ENCODE peak calls at places on chromosome 20, in four cellular contexts. Y, C, I and L are unnamed samples.
A peak's percentile ranks its signal among the peaks of the same experiment; 100 is the strongest.

GRCh38 chr20:22746957-22747356 is 162.6 kb upstream of the FOXA2 start:
- DNase-seq in I (no peak), C (no peak), Y (no peak), L (no peak)

GRCh38 chr20:53872561-53873248 is 197.7 kb downstream of the BCAS1 start:
- DNase-seq in Y (no peak), C (peak; percentile 57), I (peak; percentile 30), L (peak; percentile 86)

GRCh38 chr20:41245086-41245707 is 72.3 kb downstream of the ZHX3 start:
- DNase-seq in I (peak; percentile 42), C (peak; percentile 36), Y (no peak), L (no peak)

GRCh38 chr20:48782073-48782472 is 45.7 kb downstream of the PREX1 start:
- DNase-seq in I (no peak), Y (no peak), C (no peak), L (no peak)

GRCh38 chr20:805713-806112 is 27.8 kb upstream of the FAM110A start:
- DNase-seq in I (peak; percentile 12), C (peak; percentile 8), Y (no peak), L (no peak)

GRCh38 chr20:32470025-32470861 is 112.1 kb downstream of the ASXL1 start:
- DNase-seq in Y (peak; percentile 64), I (peak; percentile 70), C (peak; percentile 92), L (no peak)

GRCh38 chr20:40265872-40266533 is 423.0 kb downstream of the MAFB start:
- DNase-seq in I (no peak), Y (no peak), C (no peak), L (no peak)

GRCh38 chr20:19647992-19648391 is 110.1 kb upstream of the RIN2 start:
- DNase-seq in Y (no peak), I (no peak), C (no peak), L (no peak)

GRCh38 chr20:32278199-32278643 is 770 bp downstream of the KIF3B start:
- DNase-seq in Y (no peak), C (peak; percentile 23), I (peak; percentile 17), L (peak; percentile 24)

GRCh38 chr20:46073443-46073842 is 16.3 kb downstream of the NCOA5 start:
- DNase-seq in C (peak; percentile 49), Y (no peak), I (no peak), L (no peak)

GRCh38 chr20:36974660-36975059 is 23.2 kb upstream of the SAMHD1 start:
- DNase-seq in Y (no peak), C (no peak), I (no peak), L (no peak)

GRCh38 chr20:40882173-40882572 is 146.4 kb upstream of the TOP1 start:
- DNase-seq in I (no peak), Y (no peak), C (no peak), L (peak; percentile 13)

GRCh38 chr20:23629017-23629541 is 8.7 kb downstream of the CST3 start:
- DNase-seq in Y (peak; percentile 47), I (peak; percentile 69), C (peak; percentile 81), L (no peak)

GRCh38 chr20:50191065-50191565 is 485 bp downstream of the CEBPB start:
- DNase-seq in C (no peak), I (no peak), Y (peak; percentile 73), L (no peak)

GRCh38 chr20:53262294-53262840 is 290.2 kb downstream of the TSHZ2 start:
- DNase-seq in I (no peak), C (peak; percentile 42), Y (no peak), L (no peak)

GRCh38 chr20:10328897-10329255 is 105.1 kb downstream of the MKKS start:
- DNase-seq in Y (no peak), C (no peak), I (no peak), L (no peak)

GRCh38 chr20:21517566-21518277 is 3.9 kb upstream of the NKX2-2 start:
- DNase-seq in Y (no peak), C (no peak), I (no peak), L (no peak)

GRCh38 chr20:10864076-10864672 is 190.4 kb upstream of the JAG1 start:
- DNase-seq in I (no peak), C (peak; percentile 51), Y (peak; percentile 25), L (no peak)

GRCh38 chr20:53959849-53960585 is 110.4 kb downstream of the BCAS1 start:
- DNase-seq in C (peak; percentile 36), Y (peak; percentile 20), I (no peak), L (no peak)

GRCh38 chr20:6075428-6076219 is 21.8 kb upstream of the LRRN4 start:
- DNase-seq in I (no peak), Y (peak; percentile 43), C (peak; percentile 52), L (no peak)

GRCh38 chr20:33970229-33970628 is 23.5 kb upstream of the RALY start:
- DNase-seq in I (no peak), C (no peak), Y (no peak), L (no peak)

GRCh38 chr20:53602661-53603060 is 9.0 kb upstream of the ZNF217 start:
- DNase-seq in C (no peak), I (no peak), Y (no peak), L (no peak)

GRCh38 chr20:10297684-10298240 is 79.1 kb downstream of the SNAP25 start:
- DNase-seq in Y (no peak), C (peak; percentile 47), I (peak; percentile 41), L (no peak)

GRCh38 chr20:9021216-9021615 is 47.7 kb upstream of the PLCB4 start:
- DNase-seq in Y (no peak), C (no peak), I (no peak), L (no peak)

GRCh38 chr20:10761232-10761631 is 87.4 kb upstream of the JAG1 start:
- DNase-seq in I (peak; percentile 89), Y (no peak), C (peak; percentile 99), L (no peak)

GRCh38 chr20:48339147-48339985 is 488.4 kb downstream of the PREX1 start:
- DNase-seq in Y (no peak), C (peak; percentile 94), I (peak; percentile 77), L (no peak)

GRCh38 chr20:54346269-54346668 is 129.1 kb upstream of the DOK5 start:
- DNase-seq in C (no peak), Y (no peak), I (no peak), L (no peak)

GRCh38 chr20:346640-347316 is at the start of gene NRSN2:
- DNase-seq in C (peak; percentile 75), I (peak; percentile 62), Y (peak; percentile 70), L (no peak)

GRCh38 chr20:34185766-34186620 is 55.2 kb upstream of the ASIP start:
- DNase-seq in C (no peak), Y (no peak), I (no peak), L (no peak)

GRCh38 chr20:17621229-17621968 is 51.5 kb downstream of the DSTN start:
- DNase-seq in I (no peak), C (no peak), Y (peak; percentile 9), L (no peak)

GRCh38 chr20:49413677-49414076 is 68.8 kb downstream of the KCNB1 start:
- DNase-seq in Y (no peak), C (no peak), I (no peak), L (no peak)

GRCh38 chr20:5862703-5863039 is 87.7 kb downstream of the TRMT6 start:
- DNase-seq in C (no peak), Y (no peak), I (no peak), L (no peak)

GRCh38 chr20:49797292-49797628 is 15.4 kb upstream of the SLC9A8 start:
- DNase-seq in Y (no peak), C (no peak), I (no peak), L (no peak)

GRCh38 chr20:1467355-1468116 is 887 bp upstream of the NSFL1C start:
- DNase-seq in C (no peak), I (no peak), Y (no peak), L (no peak)

GRCh38 chr20:4375881-4376280 is 345.8 kb upstream of the PRND start:
- DNase-seq in I (peak; percentile 84), Y (no peak), C (peak; percentile 72), L (no peak)

GRCh38 chr20:11459090-11459877 is 458.4 kb upstream of the BTBD3 start:
- DNase-seq in C (no peak), Y (no peak), I (peak; percentile 52), L (no peak)

GRCh38 chr20:33569290-33570094 is 79.6 kb downstream of the CBFA2T2 start:
- DNase-seq in Y (no peak), I (no peak), C (no peak), L (no peak)

GRCh38 chr20:54103067-54103761 is 32.8 kb upstream of the BCAS1 start:
- DNase-seq in Y (peak; percentile 67), I (peak; percentile 64), C (peak; percentile 50), L (peak; percentile 28)

GRCh38 chr20:43955244-43956191 is 40.9 kb downstream of the TOX2 start:
- DNase-seq in Y (no peak), I (peak; percentile 92), C (peak; percentile 93), L (peak; percentile 11)

GRCh38 chr20:59648720-59649119 is 44.4 kb downstream of the PHACTR3 start:
- DNase-seq in I (no peak), Y (no peak), C (no peak), L (no peak)

GRCh38 chr20:59647271-59647670 is 42.9 kb downstream of the PHACTR3 start:
- DNase-seq in I (no peak), C (no peak), Y (no peak), L (no peak)

GRCh38 chr20:59656417-59656816 is 52.1 kb downstream of the PHACTR3 start:
- DNase-seq in I (no peak), C (no peak), Y (no peak), L (no peak)

GRCh38 chr20:59650418-59650817 is 46.1 kb downstream of the PHACTR3 start:
- DNase-seq in Y (no peak), I (no peak), C (no peak), L (no peak)

DNA sequence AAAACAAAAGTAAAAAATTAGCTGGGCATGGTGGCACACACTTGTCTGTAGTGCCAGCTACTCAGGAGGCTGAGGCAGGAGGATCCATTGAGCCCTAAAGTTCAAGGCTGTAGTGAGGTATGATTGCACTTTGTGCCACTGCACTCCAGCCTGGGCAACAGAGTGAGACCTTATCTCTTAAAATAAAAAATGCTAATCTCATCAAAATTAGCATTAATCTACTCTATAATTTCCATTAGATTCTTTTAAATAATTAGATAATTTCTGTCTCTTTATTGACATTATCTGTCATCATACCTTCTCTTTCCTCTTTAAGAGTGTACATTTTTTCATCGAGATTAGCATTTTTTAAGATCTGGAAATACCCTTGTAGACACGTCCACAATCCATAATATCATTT is 48.0 kb downstream of the PHACTR3 start:
- DNase-seq in Y (no peak), C (no peak), I (no peak), L (no peak)
- H3K36me3 ChIP-seq in Y (no peaks in the 10 kb centered on the region), C (no peaks in the 10 kb centered on the region), I (no peaks in the 10 kb centered on the region), L (no peaks in the 10 kb centered on the region)

GRCh38 chr20:63166423-63167020 is 49.4 kb downstream of the YTHDF1 start:
- DNase-seq in I (no peak), Y (no peak), C (no peak), L (no peak)
- H3K4me1 ChIP-seq in I (no peaks in the 10 kb centered on the region), Y (no peaks in the 10 kb centered on the region), C (no peaks in the 10 kb centered on the region), L (no peaks in the 10 kb centered on the region)

GRCh38 chr20:38566199-38566598 is 14.8 kb upstream of the ADIG start:
- DNase-seq in Y (no peak), I (no peak), C (no peak), L (no peak)
- H3K36me3 ChIP-seq in Y (peaks cover 85% of the 10 kb centered on the region), I (peaks cover 26% of the 10 kb centered on the region), C (no peaks in the 10 kb centered on the region), L (peaks cover 91% of the 10 kb centered on the region)

GRCh38 chr20:25254571-25254970 is 6.7 kb downstream of the PYGB start:
- DNase-seq in I (no peak), C (no peak), Y (no peak), L (no peak)
- H3K4me1 ChIP-seq in I (peaks cover 14% of the 10 kb centered on the region), C (peaks cover 2% of the 10 kb centered on the region), Y (peaks cover 95% of the 10 kb centered on the region), L (peaks cover 24% of the 10 kb centered on the region)

DNA sequence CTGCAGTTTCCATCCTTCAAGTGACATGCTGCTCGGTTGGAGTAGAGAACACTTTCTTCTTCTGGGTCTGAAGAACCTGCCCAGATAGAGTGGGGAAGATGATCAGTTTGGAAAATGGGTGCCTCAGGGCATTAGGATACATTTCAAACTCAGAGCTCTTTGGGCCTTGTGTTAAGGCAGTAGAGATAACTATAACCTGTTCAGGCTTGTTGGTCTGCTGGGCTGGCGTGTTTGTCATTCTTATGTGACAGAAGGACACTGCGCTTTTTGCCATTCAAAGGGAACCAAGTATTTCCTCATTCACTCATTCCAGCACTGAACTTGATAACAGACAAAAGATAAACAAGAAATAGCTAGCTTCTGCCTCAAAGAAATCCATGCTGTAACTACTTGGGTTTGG is 3.8 kb downstream of the TOMM34 start:
- DNase-seq in Y (no peak), C (no peak), I (no peak), L (no peak)
- H3K36me3 ChIP-seq in Y (peaks cover 47% of the 10 kb centered on the region), C (peaks cover 14% of the 10 kb centered on the region), I (peaks cover 37% of the 10 kb centered on the region), L (peaks cover 53% of the 10 kb centered on the region)